ENCODE peak calls at places on chromosomes 5 and 9, in ten cellular contexts. One of them, this sample, is unnamed.

GRCh38 chr5:56825222-56825824 is 10.0 kb downstream of the MAP3K1 start:
- DNase-seq in stomach: no peak
- DNase-seq in transverse colon: no peak
- DNase-seq in HCT116: no peak
- DNase-seq in GM12878: no peak
- DNase-seq in K562: no peak
- DNase-seq in sigmoid colon: no peak
- DNase-seq in HepG2: no peak
- DNase-seq in breast epithelium: no peak
- DNase-seq in suprapubic skin: no peak
- DNase-seq in this sample: no peak

GRCh38 chr5:180154821-180155220 is 54.2 kb downstream of the RASGEF1C start:
- DNase-seq in GM12878: no peak
- DNase-seq in sigmoid colon: peak
- DNase-seq in transverse colon: peak
- DNase-seq in suprapubic skin: no peak
- DNase-seq in breast epithelium: peak
- DNase-seq in HCT116: no peak
- DNase-seq in HepG2: no peak
- DNase-seq in stomach: peak
- DNase-seq in K562: no peak
- DNase-seq in this sample: peak

GRCh38 chr9:92728831-92729734 is 35.5 kb downstream of the BICD2 start:
- DNase-seq in HepG2: peak
- DNase-seq in HCT116: no peak
- DNase-seq in breast epithelium: no peak
- DNase-seq in suprapubic skin: no peak
- DNase-seq in K562: peak
- DNase-seq in sigmoid colon: no peak
- DNase-seq in transverse colon: peak
- DNase-seq in GM12878: no peak
- DNase-seq in stomach: peak
- DNase-seq in this sample: no peak

GRCh38 chr9:101455656-101456235 is 20.2 kb upstream of the ALDOB start:
- DNase-seq in GM12878: no peak
- DNase-seq in suprapubic skin: no peak
- DNase-seq in K562: no peak
- DNase-seq in HCT116: no peak
- DNase-seq in stomach: no peak
- DNase-seq in sigmoid colon: no peak
- DNase-seq in HepG2: no peak
- DNase-seq in breast epithelium: no peak
- DNase-seq in transverse colon: no peak
- DNase-seq in this sample: no peak

GRCh38 chr9:19992556-19992955 is 203.7 kb upstream of the SLC24A2 start:
- DNase-seq in HepG2: no peak
- DNase-seq in transverse colon: no peak
- DNase-seq in GM12878: no peak
- DNase-seq in stomach: no peak
- DNase-seq in sigmoid colon: no peak
- DNase-seq in K562: no peak
- DNase-seq in suprapubic skin: no peak
- DNase-seq in HCT116: no peak
- DNase-seq in breast epithelium: no peak
- DNase-seq in this sample: no peak

GRCh38 chr5:11239261-11239660 is 478.2 kb upstream of the DAP start:
- DNase-seq in K562: no peak
- DNase-seq in sigmoid colon: no peak
- DNase-seq in suprapubic skin: no peak
- DNase-seq in HepG2: no peak
- DNase-seq in stomach: no peak
- DNase-seq in breast epithelium: no peak
- DNase-seq in HCT116: no peak
- DNase-seq in GM12878: no peak
- DNase-seq in transverse colon: no peak
- DNase-seq in this sample: peak

GRCh38 chr5:140084466-140084865 is 29.4 kb upstream of the PURA start:
- DNase-seq in GM12878: no peak
- DNase-seq in K562: no peak
- DNase-seq in sigmoid colon: peak
- DNase-seq in HCT116: no peak
- DNase-seq in HepG2: no peak
- DNase-seq in transverse colon: no peak
- DNase-seq in stomach: peak
- DNase-seq in suprapubic skin: no peak
- DNase-seq in breast epithelium: peak
- DNase-seq in this sample: no peak

GRCh38 chr9:38059233-38059936 is 9.6 kb downstream of the SHB start:
- DNase-seq in stomach: no peak
- DNase-seq in GM12878: no peak
- DNase-seq in sigmoid colon: no peak
- DNase-seq in HCT116: no peak
- DNase-seq in breast epithelium: no peak
- DNase-seq in transverse colon: no peak
- DNase-seq in HepG2: peak
- DNase-seq in K562: no peak
- DNase-seq in suprapubic skin: no peak
- DNase-seq in this sample: no peak

GRCh38 chr9:127983847-127984289 is 3.1 kb upstream of the EEIG1 start:
- DNase-seq in suprapubic skin: no peak
- DNase-seq in stomach: no peak
- DNase-seq in GM12878: peak
- DNase-seq in breast epithelium: no peak
- DNase-seq in HepG2: no peak
- DNase-seq in K562: no peak
- DNase-seq in HCT116: no peak
- DNase-seq in sigmoid colon: no peak
- DNase-seq in transverse colon: no peak
- DNase-seq in this sample: no peak

GRCh38 chr5:1522601-1523479 is 920 bp downstream of the LPCAT1 start:
- DNase-seq in sigmoid colon: peak
- DNase-seq in breast epithelium: no peak
- DNase-seq in HCT116: no peak
- DNase-seq in GM12878: no peak
- DNase-seq in suprapubic skin: peak
- DNase-seq in transverse colon: peak
- DNase-seq in stomach: peak
- DNase-seq in HepG2: no peak
- DNase-seq in K562: peak
- DNase-seq in this sample: no peak

GRCh38 chr9:94301577-94301976 is 26.9 kb downstream of the NUTM2F start:
- DNase-seq in transverse colon: no peak
- DNase-seq in HCT116: no peak
- DNase-seq in HepG2: no peak
- DNase-seq in breast epithelium: no peak
- DNase-seq in K562: peak
- DNase-seq in stomach: no peak
- DNase-seq in GM12878: no peak
- DNase-seq in suprapubic skin: no peak
- DNase-seq in sigmoid colon: no peak
- DNase-seq in this sample: no peak

GRCh38 chr5:15791274-15791673 is 291.3 kb downstream of the FBXL7 start:
- DNase-seq in HepG2: no peak
- DNase-seq in stomach: no peak
- DNase-seq in breast epithelium: no peak
- DNase-seq in K562: no peak
- DNase-seq in suprapubic skin: no peak
- DNase-seq in sigmoid colon: no peak
- DNase-seq in GM12878: no peak
- DNase-seq in transverse colon: no peak
- DNase-seq in HCT116: no peak
- DNase-seq in this sample: no peak

GRCh38 chr9:7782390-7783120 is 17.0 kb downstream of the DMAC1 start:
- DNase-seq in stomach: no peak
- DNase-seq in transverse colon: no peak
- DNase-seq in sigmoid colon: no peak
- DNase-seq in GM12878: no peak
- DNase-seq in suprapubic skin: no peak
- DNase-seq in HepG2: no peak
- DNase-seq in breast epithelium: no peak
- DNase-seq in HCT116: no peak
- DNase-seq in K562: no peak
- DNase-seq in this sample: no peak

GRCh38 chr5:142621227-142621626 is 64.7 kb downstream of the FGF1 start:
- DNase-seq in HepG2: no peak
- DNase-seq in GM12878: no peak
- DNase-seq in stomach: no peak
- DNase-seq in HCT116: no peak
- DNase-seq in sigmoid colon: no peak
- DNase-seq in suprapubic skin: no peak
- DNase-seq in transverse colon: no peak
- DNase-seq in breast epithelium: no peak
- DNase-seq in K562: no peak
- DNase-seq in this sample: no peak

GRCh38 chr5:1723957-1724821 is 75.4 kb downstream of the MRPL36 start:
- DNase-seq in GM12878: no peak
- DNase-seq in transverse colon: no peak
- DNase-seq in HepG2: no peak
- DNase-seq in stomach: no peak
- DNase-seq in suprapubic skin: no peak
- DNase-seq in K562: no peak
- DNase-seq in HCT116: no peak
- DNase-seq in sigmoid colon: peak
- DNase-seq in breast epithelium: peak
- DNase-seq in this sample: no peak

GRCh38 chr5:113235884-113236283 is 198.9 kb downstream of the TSSK1B start:
- DNase-seq in HepG2: no peak
- DNase-seq in HCT116: peak
- DNase-seq in suprapubic skin: no peak
- DNase-seq in GM12878: no peak
- DNase-seq in breast epithelium: no peak
- DNase-seq in stomach: no peak
- DNase-seq in sigmoid colon: no peak
- DNase-seq in transverse colon: no peak
- DNase-seq in K562: no peak
- DNase-seq in this sample: no peak

GRCh38 chr9:134366223-134367031 is 40.2 kb downstream of the RXRA start:
- DNase-seq in stomach: peak
- DNase-seq in transverse colon: peak
- DNase-seq in breast epithelium: peak
- DNase-seq in sigmoid colon: peak
- DNase-seq in K562: no peak
- DNase-seq in suprapubic skin: peak
- DNase-seq in HepG2: no peak
- DNase-seq in HCT116: no peak
- DNase-seq in GM12878: no peak
- DNase-seq in this sample: peak
- TF ChIP-seq POLR2AphosphoS5 in stomach: peak
- TF ChIP-seq POLR2AphosphoS5 in transverse colon: peak
- TF ChIP-seq POLR2AphosphoS5 in breast epithelium: peak
- TF ChIP-seq POLR2AphosphoS5 in sigmoid colon: peak
- TF ChIP-seq POLR2AphosphoS5 in K562: no peak
- TF ChIP-seq POLR2AphosphoS5 in suprapubic skin: no peak
- TF ChIP-seq POLR2AphosphoS5 in HepG2: no peak
- TF ChIP-seq POLR2AphosphoS5 in HCT116: peak
- TF ChIP-seq POLR2AphosphoS5 in GM12878: no peak
- TF ChIP-seq POLR2AphosphoS5 in this sample: peak

GRCh38 chr5:39219433-39219832 is at the start of gene FYB1:
- DNase-seq in sigmoid colon: peak
- DNase-seq in suprapubic skin: peak
- DNase-seq in transverse colon: no peak
- DNase-seq in stomach: no peak
- DNase-seq in HepG2: no peak
- DNase-seq in K562: no peak
- DNase-seq in GM12878: no peak
- DNase-seq in breast epithelium: no peak
- DNase-seq in HCT116: no peak
- DNase-seq in this sample: no peak
- TF ChIP-seq CTCF in sigmoid colon: no peak
- TF ChIP-seq CTCF in suprapubic skin: no peak
- TF ChIP-seq CTCF in transverse colon: no peak
- TF ChIP-seq CTCF in stomach: no peak
- TF ChIP-seq CTCF in HepG2: no peak
- TF ChIP-seq CTCF in K562: no peak
- TF ChIP-seq CTCF in GM12878: no peak
- TF ChIP-seq CTCF in breast epithelium: no peak
- TF ChIP-seq CTCF in HCT116: no peak
- TF ChIP-seq CTCF in this sample: no peak

DNA sequence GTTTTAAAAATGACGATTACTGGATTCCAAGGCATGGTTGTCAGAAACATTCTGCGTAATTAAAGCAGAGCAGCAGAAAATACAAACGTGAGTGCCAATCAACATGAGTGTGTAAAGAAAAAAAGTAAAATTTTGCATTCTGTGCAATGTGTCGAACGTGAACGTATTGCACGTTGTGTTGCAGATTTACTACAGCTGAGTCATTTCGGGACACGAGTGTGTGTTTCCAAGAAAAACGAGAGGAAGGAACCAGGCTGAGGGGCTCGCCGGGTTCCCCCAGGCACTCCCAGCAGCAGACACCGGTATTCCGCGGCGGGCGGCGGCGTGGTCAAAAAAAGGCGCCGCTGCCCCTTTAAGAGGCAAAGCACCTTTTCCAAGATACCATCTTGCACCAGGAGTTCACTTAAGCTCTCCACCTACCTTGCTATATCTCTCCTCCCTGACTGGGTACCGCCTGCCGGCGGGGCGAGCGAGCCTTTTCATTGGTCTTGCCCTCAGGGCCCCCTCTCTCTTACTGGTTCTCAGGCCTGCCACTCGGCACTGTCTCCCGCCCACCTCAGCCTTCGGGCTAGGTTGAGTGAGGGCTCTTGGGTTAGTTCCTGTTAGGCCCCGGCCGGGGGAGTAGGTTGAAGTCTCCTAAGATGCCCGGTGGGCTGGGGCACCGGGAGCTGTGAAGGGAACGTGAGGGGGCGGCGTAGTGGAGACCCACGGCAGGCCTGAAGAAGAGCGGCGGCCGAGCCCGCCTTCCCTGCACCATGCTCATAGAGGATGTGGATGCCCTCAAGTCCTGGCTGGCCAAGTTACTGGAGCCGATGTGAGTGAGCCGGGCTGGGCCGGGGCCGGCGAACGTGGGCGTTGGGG is at the start of gene RBM27:
- DNase-seq in stomach: peak
- DNase-seq in GM12878: peak
- DNase-seq in K562: peak
- DNase-seq in transverse colon: peak
- DNase-seq in suprapubic skin: peak
- DNase-seq in HCT116: peak
- DNase-seq in breast epithelium: peak
- DNase-seq in HepG2: peak
- DNase-seq in sigmoid colon: peak
- DNase-seq in this sample: peak
- TF ChIP-seq POLR2A in stomach: no peak
- TF ChIP-seq POLR2A in GM12878: peak
- TF ChIP-seq POLR2A in K562: peak
- TF ChIP-seq POLR2A in transverse colon: peak
- TF ChIP-seq POLR2A in suprapubic skin: peak
- TF ChIP-seq POLR2A in HCT116: no peak
- TF ChIP-seq POLR2A in breast epithelium: peak
- TF ChIP-seq POLR2A in HepG2: peak
- TF ChIP-seq POLR2A in sigmoid colon: peak
- TF ChIP-seq POLR2A in this sample: no peak

DNA sequence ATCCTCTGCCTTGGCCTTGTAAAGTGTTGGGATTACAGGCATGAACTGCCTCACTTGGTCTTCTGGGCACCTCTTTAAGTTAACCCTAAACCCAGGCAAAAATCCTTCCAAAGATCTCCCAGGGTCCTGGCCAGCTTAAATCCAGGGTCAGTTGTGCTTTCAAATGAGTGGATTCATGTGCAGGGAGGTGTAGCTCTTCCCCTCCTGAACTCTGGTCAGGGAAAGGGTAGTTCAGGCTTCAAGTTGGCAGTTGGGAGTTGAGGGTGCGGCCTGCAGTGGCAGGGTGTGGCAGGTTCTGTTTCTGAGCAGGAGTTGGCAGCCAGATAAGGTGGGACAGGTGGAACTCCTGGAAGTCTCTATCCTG is 3.6 kb downstream of the HNRNPAB start:
- DNase-seq in sigmoid colon: peak
- DNase-seq in suprapubic skin: peak
- DNase-seq in transverse colon: peak
- DNase-seq in HCT116: no peak
- DNase-seq in K562: no peak
- DNase-seq in breast epithelium: no peak
- DNase-seq in stomach: peak
- DNase-seq in GM12878: no peak
- DNase-seq in HepG2: no peak
- DNase-seq in this sample: no peak
- TF ChIP-seq POLR2AphosphoS5 in sigmoid colon: no peak
- TF ChIP-seq POLR2AphosphoS5 in suprapubic skin: no peak
- TF ChIP-seq POLR2AphosphoS5 in transverse colon: peak
- TF ChIP-seq POLR2AphosphoS5 in HCT116: no peak
- TF ChIP-seq POLR2AphosphoS5 in K562: peak
- TF ChIP-seq POLR2AphosphoS5 in breast epithelium: no peak
- TF ChIP-seq POLR2AphosphoS5 in stomach: no peak
- TF ChIP-seq POLR2AphosphoS5 in GM12878: peak
- TF ChIP-seq POLR2AphosphoS5 in HepG2: no peak
- TF ChIP-seq POLR2AphosphoS5 in this sample: no peak